ENCODE peak calls at places on chromosomes 12 and 14, in ten cellular contexts. H is osteocyte; X is putamen; T is COLO829; I is HFFc6; E is mammary epithelial cell; V is NCI-H1092; J is GM19239; O is CD4-positive, alpha-beta memory T cell; G is fibroblast of pulmonary artery. Q is an unnamed sample.
A peak's percentile ranks its signal among the peaks of the same experiment; 100 is the strongest.

GRCh38 chr14:90644882-90645281 is 171.3 kb downstream of the TTC7B start:
- DNase-seq in J (no peak), I (no peak), E (peak; percentile 12), X (no peak), T (no peak), H (no peak), G (peak; percentile 86), O (no peak), V (no peak), Q (no peak)

GRCh38 chr14:68141531-68142088 is 322.0 kb downstream of the RAD51B start:
- DNase-seq in H (no peak), J (no peak), T (peak; percentile 20), G (peak; percentile 73), E (peak; percentile 77), X (no peak), I (peak; percentile 20), O (no peak), V (no peak), Q (no peak)

GRCh38 chr14:69260246-69260978 is 454 bp downstream of the GALNT16 start:
- DNase-seq in O (no peak), J (no peak), G (no peak), H (no peak), E (peak; percentile 13), T (no peak), V (no peak), I (no peak), X (no peak), Q (no peak)

GRCh38 chr14:71348394-71348793 is 441.1 kb downstream of the PCNX1 start:
- DNase-seq in H (no peak), J (no peak), X (no peak), G (no peak), V (no peak), O (no peak), T (no peak), E (no peak), I (no peak), Q (no peak)

GRCh38 chr14:89792489-89793366 is 161.8 kb downstream of the EFCAB11 start:
- DNase-seq in O (no peak), G (peak; percentile 53), T (no peak), J (no peak), E (no peak), I (no peak), H (no peak), X (no peak), V (no peak), Q (no peak)

GRCh38 chr12:56014205-56014604 is 6.6 kb upstream of the IKZF4 start:
- DNase-seq in G (no peak), O (no peak), T (no peak), X (no peak), E (no peak), V (no peak), H (no peak), I (no peak), J (no peak), Q (no peak)

GRCh38 chr12:26338574-26339572 is 143.5 kb downstream of the SSPN start:
- DNase-seq in G (peak; percentile 55), J (no peak), I (peak; percentile 43), X (peak; percentile 91), H (no peak), T (peak; percentile 92), O (no peak), V (no peak), E (peak; percentile 83), Q (no peak)

GRCh38 chr12:64739778-64740177 is 19.4 kb downstream of the GNS start:
- DNase-seq in T (peak; percentile 40), I (peak; percentile 75), G (no peak), H (no peak), E (peak; percentile 45), O (no peak), X (no peak), J (no peak), V (no peak), Q (no peak)

GRCh38 chr12:57848208-57848607 is 1.7 kb upstream of the CTDSP2 start:
- DNase-seq in J (no peak), H (no peak), V (no peak), T (no peak), E (no peak), O (no peak), I (no peak), X (no peak), G (no peak), Q (no peak)

GRCh38 chr14:25406818-25407217 is 356.9 kb upstream of the STXBP6 start:
- DNase-seq in I (peak; percentile 12), V (peak; percentile 28), T (peak; percentile 57), J (no peak), H (no peak), E (peak; percentile 8), O (no peak), G (peak; percentile 27), X (no peak), Q (no peak)

GRCh38 chr12:121391619-121392324 is 8.1 kb upstream of the RNF34 start:
- DNase-seq in G (peak; percentile 73), I (peak; percentile 46), J (peak; percentile 32), X (no peak), H (no peak), V (no peak), E (peak; percentile 3), T (no peak), O (peak; percentile 24), Q (no peak)

GRCh38 chr12:11650697-11651281 is 1.3 kb downstream of the ETV6 start:
- DNase-seq in T (no peak), J (no peak), G (peak; percentile 45), H (peak; percentile 3), O (peak; percentile 25), E (peak; percentile 60), X (peak; percentile 42), V (peak; percentile 26), I (peak; percentile 18), Q (no peak)

GRCh38 chr14:34081576-34082136 is 130.8 kb upstream of the EGLN3 start:
- DNase-seq in X (no peak), O (no peak), H (no peak), J (no peak), E (peak; percentile 75), I (peak; percentile 47), G (peak; percentile 49), T (peak; percentile 64), V (no peak), Q (no peak)

GRCh38 chr12:125742413-125742812 is 677.2 kb downstream of the AACS start:
- DNase-seq in O (no peak), H (no peak), V (no peak), E (no peak), X (peak; percentile 65), I (no peak), J (no peak), T (no peak), G (no peak), Q (no peak)

GRCh38 chr12:97276621-97277020 is 186.0 kb upstream of the RMST start:
- DNase-seq in E (no peak), O (no peak), X (no peak), V (no peak), T (no peak), H (no peak), G (no peak), J (no peak), I (no peak), Q (no peak)

GRCh38 chr14:101358320-101358569 is 203.1 kb upstream of the DIO3 start:
- DNase-seq in O (no peak), H (no peak), G (no peak), I (no peak), T (no peak), V (no peak), E (no peak), X (no peak), J (no peak), Q (peak; percentile 23)

GRCh38 chr14:96741151-96741977 is 55.8 kb upstream of the VRK1 start:
- DNase-seq in J (peak; percentile 72), X (peak; percentile 49), T (peak; percentile 53), H (peak; percentile 88), O (peak; percentile 78), E (peak; percentile 37), G (peak; percentile 44), V (peak; percentile 10), I (peak; percentile 32), Q (peak; percentile 74)

GRCh38 chr12:114369088-114369487 is 36.9 kb downstream of the TBX5 start:
- DNase-seq in J (no peak), H (no peak), O (no peak), E (no peak), I (no peak), T (no peak), X (no peak), G (no peak), V (no peak), Q (no peak)

GRCh38 chr12:69688021-69688420 is 11.1 kb downstream of the BEST3 start:
- DNase-seq in E (peak; percentile 24), T (no peak), G (peak; percentile 21), O (no peak), X (no peak), V (no peak), I (no peak), J (no peak), H (no peak), Q (no peak)

GRCh38 chr14:71597955-71598659 is 334.1 kb upstream of the RGS6 start:
- DNase-seq in X (no peak), I (no peak), V (no peak), H (no peak), O (no peak), G (no peak), T (no peak), J (peak; percentile 21), E (no peak), Q (no peak)

GRCh38 chr14:99137001-99137700 is 134.8 kb downstream of the BCL11B start:
- DNase-seq in E (no peak), V (no peak), J (no peak), H (peak; percentile 44), G (no peak), T (no peak), I (no peak), O (no peak), X (no peak), Q (no peak)

GRCh38 chr12:115752913-115753726 is 524.4 kb downstream of the MED13L start:
- DNase-seq in I (peak; percentile 87), V (peak; percentile 57), X (peak; percentile 7), T (peak; percentile 70), G (peak; percentile 86), O (peak; percentile 0), E (peak; percentile 52), H (no peak), J (peak; percentile 9), Q (no peak)

GRCh38 chr12:75606146-75606545 is 94.7 kb upstream of the KRR1 start:
- DNase-seq in T (peak; percentile 42), X (peak; percentile 37), V (no peak), H (no peak), O (no peak), J (no peak), G (peak; percentile 13), I (no peak), E (peak; percentile 15), Q (no peak)

GRCh38 chr12:78864483-78865296 is at the start of gene SYT1:
- DNase-seq in T (peak; percentile 65), V (peak; percentile 87), J (no peak), H (no peak), E (peak; percentile 95), O (no peak), G (peak; percentile 86), I (peak; percentile 80), X (peak; percentile 85), Q (peak; percentile 65)

GRCh38 chr14:79363291-79363690 is 848.0 kb downstream of the DIO2 start:
- DNase-seq in H (no peak), T (no peak), G (no peak), J (no peak), X (no peak), E (no peak), O (no peak), I (no peak), V (no peak), Q (no peak)

GRCh38 chr14:104090071-104090748 is 4.7 kb downstream of the ASPG start:
- DNase-seq in T (no peak), J (no peak), H (no peak), V (no peak), O (no peak), E (no peak), X (no peak), G (no peak), I (no peak), Q (peak; percentile 47)

GRCh38 chr12:6827982-6828670 is at the start of gene P3H3:
- DNase-seq in X (peak; percentile 39), V (no peak), E (no peak), I (peak; percentile 53), G (peak; percentile 48), O (no peak), J (no peak), H (no peak), T (no peak), Q (no peak)

Q was measured in sciatic nerve.